ENCODE peak calls at places on chromosomes 2 and 18, in five cellular contexts. P is K562, A is left ventricle myocardium inferior, Y is neuronal stem cell, Q is HepG2. L is an unnamed sample.

GRCh38 chr2:45275235-45275805 is 266.1 kb upstream of the SIX2 start:
- DNase-seq in P (no peak), A (no peak), Y (no peak), Q (peak; percentile 82), L (no peak)

GRCh38 chr2:95110395-95110794 is 11.2 kb downstream of the MRPS5 start:
- DNase-seq in P (no peak), A (no peak), Y (no peak), Q (no peak), L (no peak)

GRCh38 chr2:221370942-221371221 is 201.2 kb downstream of the EPHA4 start:
- DNase-seq in P (no peak), A (no peak), Y (no peak), Q (no peak), L (no peak)

GRCh38 chr18:50707841-50708240 is 112.0 kb downstream of the MRO start:
- DNase-seq in P (no peak), A (no peak), Y (no peak), Q (no peak), L (no peak)

GRCh38 chr2:215799194-215799593 is 214.2 kb downstream of the MREG start:
- DNase-seq in P (no peak), A (no peak), Y (no peak), Q (no peak), L (no peak)

GRCh38 chr2:102664439-102665042 is 45.2 kb downstream of the SLC9A2 start:
- DNase-seq in P (peak; percentile 76), A (no peak), Y (no peak), Q (peak; percentile 27), L (no peak)

GRCh38 chr2:164306872-164307271 is 314.4 kb downstream of the GRB14 start:
- DNase-seq in P (no peak), A (no peak), Y (no peak), Q (no peak), L (no peak)

GRCh38 chr18:51617572-51618260 is 420.2 kb upstream of the MEX3C start:
- DNase-seq in P (no peak), A (no peak), Y (no peak), Q (no peak), L (no peak)

GRCh38 chr2:28344756-28345291 is 47.8 kb upstream of the FOSL2 start:
- DNase-seq in P (no peak), A (peak; percentile 11), Y (no peak), Q (no peak), L (no peak)

GRCh38 chr2:145874466-145874865 is 1354.5 kb upstream of the ZEB2 start:
- DNase-seq in P (no peak), A (no peak), Y (no peak), Q (no peak), L (no peak)

GRCh38 chr2:106816974-106817373 is 69.0 kb downstream of the ST6GAL2 start:
- DNase-seq in P (no peak), A (peak; percentile 41), Y (no peak), Q (no peak), L (peak; percentile 8)

GRCh38 chr2:20454036-20454981 is 7.4 kb downstream of the RHOB start:
- DNase-seq in P (no peak), A (no peak), Y (no peak), Q (no peak), L (no peak)

GRCh38 chr18:79771446-79772107 is 26.2 kb upstream of the KCNG2 start:
- DNase-seq in P (no peak), A (no peak), Y (no peak), Q (no peak), L (no peak)

GRCh38 chr2:145860083-145860482 is 1340.2 kb upstream of the ZEB2 start:
- DNase-seq in P (no peak), A (no peak), Y (no peak), Q (no peak), L (no peak)

GRCh38 chr18:5238371-5238758 is 41.3 kb upstream of the AKAIN1 start:
- DNase-seq in P (peak; percentile 57), A (peak; percentile 25), Y (no peak), Q (peak; percentile 86), L (peak; percentile 10)

DNA sequence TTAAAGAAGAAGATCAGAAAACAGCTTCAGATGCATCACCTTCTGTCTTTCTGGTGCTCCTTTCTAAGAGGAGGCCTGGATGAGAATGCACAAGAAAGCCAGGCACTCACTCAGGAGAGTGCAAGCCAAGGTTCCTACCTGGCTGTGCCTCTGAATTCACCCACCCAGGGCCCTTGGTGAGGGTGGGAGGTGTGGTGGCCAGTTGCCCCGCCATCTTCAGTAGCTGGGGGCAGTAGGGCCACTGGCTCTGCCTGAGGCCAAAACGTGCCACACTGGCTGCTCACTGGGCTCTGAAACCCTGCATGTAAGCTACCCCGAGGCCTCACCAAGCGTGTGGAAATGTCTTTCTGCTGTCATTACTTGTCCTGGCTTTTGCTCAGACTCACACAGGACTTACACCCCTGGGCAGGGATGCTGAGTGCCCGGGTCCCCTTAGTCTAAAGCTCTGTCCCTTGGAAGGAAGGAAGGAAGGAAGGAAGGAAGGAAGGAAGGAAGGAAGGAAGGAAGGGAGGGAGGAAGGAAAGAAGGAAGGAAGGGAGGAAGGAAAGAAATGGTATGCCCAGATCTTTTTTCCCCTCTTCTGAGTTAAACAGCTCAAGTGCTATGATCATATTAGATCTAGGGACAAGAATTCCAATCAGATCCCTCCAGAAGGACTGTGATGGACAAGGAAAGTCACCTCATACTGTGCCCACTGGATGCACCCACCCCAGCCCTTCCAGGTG is 8.5 kb upstream of the LBH start:
- DNase-seq in P (no peak), A (no peak), Y (no peak), Q (no peak), L (no peak)
- H3K27ac ChIP-seq in P (no peak overlapping the region), A (peak overlapping the region; percentile 81), Y (no peak overlapping the region), Q (no peak overlapping the region), L (no peak overlapping the region)

GRCh38 chr2:74426181-74426758 is 4.7 kb downstream of the WDR54 start:
- DNase-seq in P (peak; percentile 40), A (no peak), Y (no peak), Q (no peak), L (no peak)
- H3K4me1 ChIP-seq in P (no peaks in the 10 kb centered on the region), A (peaks cover 10% of the 10 kb centered on the region), Y (peaks cover 6% of the 10 kb centered on the region), Q (peaks cover 89% of the 10 kb centered on the region), L (no peaks in the 10 kb centered on the region)

DNA sequence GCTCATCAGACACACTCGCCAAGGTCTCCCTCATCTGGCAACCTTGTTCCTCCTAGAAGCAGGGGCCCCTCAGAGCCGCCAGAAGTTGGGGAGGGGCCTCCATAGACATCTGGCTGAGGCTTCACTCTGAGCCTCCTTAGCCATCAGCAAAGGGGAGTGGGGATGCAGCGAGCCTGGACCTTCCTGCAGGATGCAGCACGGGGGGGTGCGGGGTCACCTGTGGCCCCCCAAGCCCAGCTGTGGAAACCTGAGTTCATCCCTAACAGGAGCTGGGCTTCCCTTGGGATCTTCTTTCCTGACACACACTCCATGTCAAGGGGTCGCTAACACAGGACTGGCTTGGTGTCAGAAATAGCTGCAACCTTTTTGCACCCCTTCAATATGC is 174.7 kb downstream of the RTP5 start:
- DNase-seq in P (no peak), A (no peak), Y (no peak), Q (no peak), L (no peak)
- H3K27me3 ChIP-seq in P (no peaks in the 10 kb centered on the region), A (peaks cover 78% of the 10 kb centered on the region), Y (no peaks in the 10 kb centered on the region), Q (peaks cover 2% of the 10 kb centered on the region), L (peaks cover 43% of the 10 kb centered on the region)

DNA sequence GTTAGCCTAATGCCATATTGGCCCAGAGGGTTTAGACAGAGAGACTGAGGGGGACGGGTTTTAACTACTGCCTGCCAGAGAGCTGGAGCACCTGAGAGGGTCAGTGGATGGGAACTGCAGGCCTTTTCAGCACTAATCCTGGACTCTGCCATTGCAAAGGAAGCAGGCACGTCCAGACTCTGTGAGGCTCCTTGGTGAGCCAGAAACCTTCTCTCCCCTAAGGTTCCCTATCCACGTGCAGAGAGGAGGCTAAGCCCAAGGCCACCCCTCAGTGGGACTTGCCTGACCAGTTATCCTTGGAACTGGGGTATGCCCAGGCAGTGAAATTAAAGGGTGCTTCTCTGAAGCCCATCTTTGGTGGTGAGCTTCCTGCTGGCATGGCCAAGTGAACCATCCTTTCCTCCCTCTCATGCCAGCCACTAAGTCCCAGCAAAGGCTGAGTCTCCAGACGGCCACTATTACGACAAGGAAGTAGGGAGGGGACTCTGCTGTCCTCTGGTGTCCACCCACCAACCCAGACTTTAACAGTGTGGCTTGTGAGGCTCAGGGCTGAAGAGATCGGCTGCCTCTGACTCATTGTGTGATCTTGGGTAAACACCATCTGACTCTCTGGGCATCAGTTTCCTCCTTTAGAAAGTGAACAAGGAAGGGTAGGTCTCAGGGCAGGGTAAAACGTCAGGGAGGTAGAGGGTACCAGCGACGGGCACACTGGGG is 3.9 kb upstream of the MLPH start:
- DNase-seq in P (no peak), A (no peak), Y (no peak), Q (no peak), L (no peak)
- H3K27ac ChIP-seq in P (no peak overlapping the region), A (peak overlapping the region; percentile 89), Y (no peak overlapping the region), Q (no peak overlapping the region), L (peak overlapping the region; percentile 80)